ENCODE peak calls at places on chromosomes 4 and X, in six cellular contexts. Q, O, A, V, Z and H are unnamed samples. For H3K9me3, the result is how much of the 10 kb centered on the place peaks cover.

GRCh38 chr4:52091811-52092210 is 40.7 kb downstream of the SPATA18 start:
- DNase-seq in Q (no peak), A (no peak), V (no peak), O (peak), Z (no peak), H (no peak)

GRCh38 chr4:66629927-66630326 is 915.4 kb downstream of the CENPC start:
- DNase-seq in Z (no peak), Q (no peak), O (no peak), A (no peak), V (no peak), H (no peak)

GRCh38 chrX:133265331-133265730 is 47.2 kb upstream of the TFDP3 start:
- DNase-seq in O (no peak), Q (no peak), A (no peak), V (no peak), Z (no peak), H (peak)

GRCh38 chr4:118417325-118417724 is 64.5 kb upstream of the PRSS12 start:
- DNase-seq in Q (no peak), V (no peak), O (peak), Z (no peak), A (no peak), H (no peak)

GRCh38 chr4:89949782-89950387 is 55.2 kb downstream of the MMRN1 start:
- DNase-seq in V (no peak), A (no peak), Q (no peak), O (no peak), Z (no peak), H (no peak)

GRCh38 chr4:185211035-185211434 is 1.6 kb downstream of the SNX25 start:
- DNase-seq in V (no peak), O (no peak), A (no peak), Z (no peak), Q (no peak), H (no peak)

GRCh38 chr4:153095448-153096204 is 108.6 kb upstream of the TRIM2 start:
- DNase-seq in A (no peak), V (no peak), O (no peak), Q (no peak), Z (no peak), H (no peak)

GRCh38 chrX:94400488-94400887 is 726.5 kb downstream of the FAM133A start:
- DNase-seq in O (no peak), Q (no peak), Z (no peak), A (no peak), V (no peak), H (peak)

GRCh38 chr4:41611881-41612871 is 74.2 kb downstream of the LIMCH1 start:
- DNase-seq in Z (peak), V (no peak), A (peak), O (no peak), Q (no peak), H (no peak)

GRCh38 chrX:153819398-153820083 is 10.8 kb downstream of the PDZD4 start:
- DNase-seq in V (no peak), A (no peak), O (no peak), Q (no peak), Z (no peak), H (no peak)

GRCh38 chrX:6227445-6227820 is 1.2 kb downstream of the NLGN4X start:
- DNase-seq in O (no peak), Q (no peak), Z (no peak), A (no peak), V (no peak), H (no peak)

GRCh38 chrX:76183289-76184057 is 10.6 kb downstream of the PBDC1 start:
- DNase-seq in A (no peak), Z (no peak), Q (no peak), V (no peak), O (peak), H (no peak)

GRCh38 chr4:14787894-14788293 is 214.4 kb upstream of the CPEB2 start:
- DNase-seq in Z (no peak), V (no peak), O (no peak), A (no peak), Q (no peak), H (peak)

GRCh38 chrX:107272431-107272921 is 66.1 kb downstream of the DNAAF6 start:
- DNase-seq in Z (no peak), A (no peak), O (no peak), V (no peak), Q (no peak), H (peak)

GRCh38 chr4:160026720-160027119 is 923.8 kb downstream of the RAPGEF2 start:
- DNase-seq in V (no peak), Q (no peak), Z (no peak), O (no peak), A (no peak), H (no peak)

GRCh38 chrX:154370300-154370881 is 4.0 kb downstream of the FLNA start:
- DNase-seq in O (no peak), V (no peak), Q (no peak), A (no peak), Z (no peak), H (no peak)

GRCh38 chr4:185213829-185214228 is 4.4 kb downstream of the SNX25 start:
- DNase-seq in A (no peak), Z (no peak), V (no peak), Q (no peak), O (no peak), H (no peak)

GRCh38 chr4:100681289-100681688 is 163.5 kb upstream of the EMCN start:
- DNase-seq in Z (no peak), V (no peak), O (no peak), Q (no peak), A (no peak), H (no peak)

GRCh38 chrX:52839137-52839536 is 28.1 kb downstream of the XAGE5 start:
- DNase-seq in Q (no peak), A (no peak), V (no peak), Z (no peak), O (no peak), H (no peak)

GRCh38 chrX:9180623-9181022 is 146.7 kb upstream of the FAM9B start:
- DNase-seq in O (no peak), Q (no peak), Z (no peak), A (no peak), V (no peak), H (peak)

GRCh38 chrX:23803931-23804381 is 21.0 kb downstream of the SAT1 start:
- DNase-seq in O (no peak), Q (no peak), A (peak), V (no peak), Z (no peak), H (no peak)

GRCh38 chr4:6333301-6334202 is 63.9 kb downstream of the WFS1 start:
- DNase-seq in O (no peak), Q (no peak), V (no peak), A (no peak), Z (no peak), H (no peak)

GRCh38 chrX:119398974-119399771 is at the start of gene SLC25A43:
- DNase-seq in V (no peak), Z (no peak), Q (no peak), O (no peak), A (peak), H (no peak)

GRCh38 chr4:90293320-90293719 is 166.1 kb downstream of the CCSER1 start:
- DNase-seq in Q (no peak), V (no peak), O (no peak), A (no peak), Z (no peak), H (no peak)

DNA sequence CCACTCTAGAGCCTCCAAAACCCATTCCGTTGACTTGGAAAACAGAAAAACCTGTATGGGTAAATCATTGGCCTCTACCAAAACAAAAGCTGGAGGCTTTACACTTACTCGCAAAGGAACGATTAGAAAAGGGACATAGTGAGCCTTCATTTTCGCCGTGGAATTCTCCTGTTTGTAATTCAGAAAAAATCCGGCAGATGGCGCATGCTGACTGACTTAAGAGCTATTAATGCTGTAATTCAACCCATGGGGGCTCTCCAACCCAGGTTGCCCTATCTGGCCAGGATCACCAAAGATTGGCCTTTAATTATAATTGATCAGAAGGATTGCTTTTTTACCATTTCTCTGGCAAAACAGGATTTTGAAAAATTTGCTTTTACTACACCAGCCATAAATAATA is 60.8 kb downstream of the ZNF732 start:
- DNase-seq in Z (peak), O (no peak), V (peak), A (peak), Q (peak), H (peak)
- H3K9me3 ChIP-seq in Z (under half), O (under half), V (under half), A (under half), Q (under half), H (under half)

GRCh38 chr4:55123791-55124190 is 1.6 kb downstream of the KDR start:
- DNase-seq in Q (no peak), A (no peak), Z (no peak), V (no peak), O (no peak), H (no peak)
- H3K4me3 ChIP-seq in Q (no peak), A (peak), Z (peak), V (no peak), O (no peak), H (peak)

DNA sequence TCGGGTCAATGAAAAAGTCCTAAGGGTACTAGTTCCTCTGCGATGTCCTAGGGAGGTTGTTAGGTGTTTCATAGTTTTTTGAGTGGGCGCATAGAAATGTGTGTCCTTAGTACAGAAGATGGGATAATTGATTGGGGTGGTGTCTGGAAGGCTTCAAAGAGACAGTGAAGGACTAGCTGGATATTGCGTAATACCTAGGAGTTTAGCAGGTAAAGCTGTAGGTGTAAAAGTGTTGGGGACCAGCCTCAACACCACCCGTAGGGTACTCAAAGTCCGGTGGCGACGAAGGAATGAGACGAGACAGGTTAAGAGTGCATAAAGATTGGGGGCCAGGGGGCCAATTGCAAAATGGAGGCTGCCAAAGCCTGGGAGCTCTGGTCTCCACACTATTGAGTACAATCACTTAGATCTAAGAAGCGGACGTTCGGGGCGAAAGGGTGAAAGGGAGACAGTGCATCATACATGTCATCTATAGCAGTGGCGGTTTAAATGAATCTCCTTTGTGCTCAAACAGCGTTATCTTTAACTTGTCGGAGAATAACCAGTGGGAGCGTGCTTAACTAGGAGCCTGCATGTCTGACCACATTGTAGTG is 1.0 kb downstream of the TRMT44 start:
- DNase-seq in V (no peak), A (no peak), Z (no peak), Q (no peak), O (no peak), H (no peak)
- H3K9me3 ChIP-seq in V (under half), A (under half), Z (under half), Q (under half), O (under half), H (under half)

GRCh38 chrX:131577999-131578734 is 34.3 kb downstream of the OR13H1 start:
- DNase-seq in Q (no peak), A (no peak), O (no peak), V (no peak), Z (no peak), H (no peak)

GRCh38 chrX:131572372-131573014 is 28.6 kb downstream of the OR13H1 start:
- DNase-seq in Q (no peak), Z (no peak), A (no peak), O (no peak), V (no peak), H (no peak)

GRCh38 chrX:131577433-131577832 is 33.6 kb downstream of the OR13H1 start:
- DNase-seq in Z (no peak), A (no peak), V (no peak), Q (no peak), O (no peak), H (no peak)
- H3K4me3 ChIP-seq in Z (no peak), A (no peak), V (no peak), Q (no peak), O (no peak), H (no peak)

GRCh38 chr4:28391877-28392276 is 1531.2 kb downstream of the STIM2 start:
- DNase-seq in O (no peak), Q (no peak), V (no peak), Z (no peak), A (no peak), H (no peak)
- H3K9me3 ChIP-seq in O (under half), Q (under half), V (under half), Z (under half), A (under half), H (under half)

GRCh38 chr4:147481577-147482109 is 746 bp downstream of the EDNRA start:
- DNase-seq in O (no peak), Q (no peak), V (no peak), Z (no peak), A (no peak), H (no peak)

GRCh38 chr4:147480891-147481576 is at the start of gene EDNRA:
- DNase-seq in Z (no peak), V (no peak), O (no peak), A (peak), Q (no peak), H (no peak)

GRCh38 chr4:147479817-147480216 is 1.1 kb upstream of the EDNRA start:
- DNase-seq in A (peak), O (no peak), Q (no peak), Z (peak), V (no peak), H (no peak)

GRCh38 chr4:147479376-147479775 is 1.5 kb upstream of the EDNRA start:
- DNase-seq in O (no peak), Q (no peak), V (no peak), A (no peak), Z (no peak), H (no peak)

GRCh38 chr4:147480502-147480890 is 401 bp upstream of the EDNRA start:
- DNase-seq in Q (no peak), V (no peak), Z (no peak), O (no peak), A (peak), H (no peak)
- H3K4me3 ChIP-seq in Q (no peak), V (no peak), Z (peak), O (peak), A (peak), H (peak)